ENCODE peak calls at places on chromosomes 2 and 18, in ten cellular contexts. R is brain microvascular endothelial cell, H is AG04450, F is A549, S is AG09319, M is GM06990, G is psoas muscle, P is Caco-2, D is H1, N is GM23338. Q is an unnamed sample.

GRCh38 chr2:241571821-241572620 is 13.5 kb downstream of the BOK start:
- DNase-seq in S (no peak), R (no peak), P (no peak), F (no peak), N (no peak), H (no peak), M (no peak), G (peak; percentile 31), D (no peak), Q (no peak)

GRCh38 chr2:69830045-69830905 is 815 bp downstream of the GMCL1 start:
- DNase-seq in F (peak; percentile 43), P (peak; percentile 55), S (no peak), R (peak; percentile 9), N (peak; percentile 66), G (peak; percentile 65), M (peak; percentile 67), H (no peak), D (peak; percentile 64), Q (peak; percentile 49)

GRCh38 chr2:162118166-162119031 is 33.6 kb downstream of the GCG start:
- DNase-seq in G (no peak), H (peak; percentile 13), S (peak; percentile 52), M (no peak), P (no peak), D (no peak), F (no peak), N (no peak), R (peak; percentile 32), Q (no peak)

GRCh38 chr2:62410015-62410453 is 96.0 kb downstream of the TMEM17 start:
- DNase-seq in M (no peak), D (no peak), G (no peak), R (no peak), F (no peak), S (no peak), N (peak; percentile 24), H (no peak), P (no peak), Q (no peak)

GRCh38 chr2:10289352-10289751 is 13.4 kb upstream of the HPCAL1 start:
- DNase-seq in F (no peak), S (no peak), N (no peak), R (no peak), H (no peak), D (no peak), G (no peak), M (no peak), P (no peak), Q (no peak)

GRCh38 chr2:171230176-171230575 is 69.5 kb upstream of the TLK1 start:
- DNase-seq in D (no peak), H (no peak), S (no peak), G (no peak), F (no peak), M (no peak), R (no peak), P (no peak), N (no peak), Q (no peak)

GRCh38 chr2:227377461-227378351 is 1.4 kb downstream of the TM4SF20 start:
- DNase-seq in M (no peak), P (no peak), S (no peak), D (no peak), F (peak; percentile 79), N (peak; percentile 18), R (no peak), G (no peak), H (no peak), Q (no peak)

GRCh38 chr2:44268259-44268649 is 7.0 kb upstream of the SLC3A1 start:
- DNase-seq in F (peak; percentile 68), S (no peak), D (no peak), P (no peak), M (no peak), H (no peak), G (no peak), R (peak; percentile 53), N (no peak), Q (no peak)

GRCh38 chr18:47175895-47176575 is at the start of gene IER3IP1:
- DNase-seq in D (peak; percentile 94), M (peak; percentile 90), H (peak; percentile 78), R (peak; percentile 92), P (peak; percentile 85), G (peak; percentile 96), S (peak; percentile 74), N (peak; percentile 94), F (peak; percentile 92), Q (peak; percentile 92)

GRCh38 chr2:152573168-152573567 is 144.1 kb downstream of the PRPF40A start:
- DNase-seq in G (no peak), S (no peak), R (peak; percentile 95), N (no peak), D (no peak), M (peak; percentile 72), P (no peak), H (no peak), F (peak; percentile 58), Q (no peak)

GRCh38 chr2:96464651-96465050 is 40.5 kb downstream of the NEURL3 start:
- DNase-seq in D (no peak), S (no peak), G (no peak), H (no peak), N (no peak), R (no peak), F (no peak), M (no peak), P (no peak), Q (no peak)

GRCh38 chr18:36158261-36158867 is 28.7 kb downstream of the ELP2 start:
- DNase-seq in M (no peak), P (no peak), F (no peak), H (peak; percentile 63), N (no peak), G (no peak), R (peak; percentile 69), D (no peak), S (peak; percentile 80), Q (no peak)

GRCh38 chr2:201344663-201345366 is 12.3 kb downstream of the FLACC1 start:
- DNase-seq in R (no peak), D (no peak), M (peak; percentile 26), G (no peak), P (no peak), F (peak; percentile 48), S (no peak), H (no peak), N (peak; percentile 63), Q (no peak)

GRCh38 chr2:128413014-128413717 is 94.5 kb upstream of the HS6ST1 start:
- DNase-seq in G (peak; percentile 14), R (no peak), N (no peak), M (no peak), F (no peak), P (no peak), H (no peak), S (no peak), D (peak; percentile 32), Q (no peak)

GRCh38 chr18:54769526-54770464 is 58.5 kb upstream of the RAB27B start:
- DNase-seq in S (no peak), N (no peak), F (no peak), P (no peak), M (no peak), H (no peak), D (no peak), G (no peak), R (peak; percentile 25), Q (no peak)

GRCh38 chr2:5474716-5475115 is 217.5 kb upstream of the SOX11 start:
- DNase-seq in R (no peak), P (peak; percentile 41), N (no peak), F (no peak), M (no peak), D (no peak), S (no peak), H (no peak), G (no peak), Q (no peak)

GRCh38 chr2:124540805-124541204 is 515.7 kb downstream of the CNTNAP5 start:
- DNase-seq in N (no peak), S (no peak), G (no peak), R (no peak), M (no peak), D (no peak), P (no peak), F (no peak), H (no peak), Q (no peak)

GRCh38 chr2:15893689-15894325 is 46.5 kb upstream of the MYCN start:
- DNase-seq in R (no peak), P (no peak), M (no peak), H (no peak), D (no peak), N (no peak), S (no peak), G (no peak), F (no peak), Q (no peak)
- TF ChIP-seq CTCF in R (no peak), P (no peak), M (no peak), H (no peak), D (no peak), N (no peak), S (no peak), G (no peak), F (no peak), Q (no peak)

GRCh38 chr2:26556309-26557243 is 78.7 kb upstream of the OTOF start:
- DNase-seq in D (no peak), H (no peak), P (peak; percentile 28), R (no peak), S (no peak), F (no peak), M (no peak), N (no peak), G (peak; percentile 12), Q (no peak)

GRCh38 chr2:26555246-26556133 is 77.6 kb upstream of the OTOF start:
- DNase-seq in F (peak; percentile 37), P (peak; percentile 38), M (no peak), S (no peak), D (no peak), R (no peak), H (no peak), G (peak; percentile 7), N (peak; percentile 44), Q (no peak)

GRCh38 chr2:26558271-26559043 is 80.5 kb upstream of the OTOF start:
- DNase-seq in P (peak; percentile 34), G (peak; percentile 49), M (no peak), S (no peak), N (no peak), D (no peak), H (no peak), F (no peak), R (no peak), Q (peak; percentile 34)

GRCh38 chr2:26559044-26559405 is 81.1 kb upstream of the OTOF start:
- DNase-seq in H (no peak), S (no peak), P (peak; percentile 19), N (no peak), F (no peak), R (no peak), G (peak; percentile 25), D (no peak), M (no peak), Q (no peak)

GRCh38 chr2:26557244-26557925 is 79.5 kb upstream of the OTOF start:
- DNase-seq in H (no peak), P (peak; percentile 25), N (no peak), S (no peak), G (peak; percentile 24), F (no peak), R (no peak), D (no peak), M (no peak), Q (no peak)
- TF ChIP-seq CTCF in H (no peak), P (no peak), N (no peak), S (no peak), G (no peak), F (no peak), R (no peak), D (no peak), M (no peak), Q (no peak)

GRCh38 chr2:150485871-150486538 is 1.5 kb downstream of the RND3 start:
- DNase-seq in S (no peak), D (peak; percentile 75), R (no peak), P (peak; percentile 76), N (peak; percentile 76), H (no peak), M (peak; percentile 25), G (peak; percentile 83), F (peak; percentile 71), Q (peak; percentile 72)
- TF ChIP-seq CTCF in S (no peak), D (no peak), R (no peak), P (no peak), N (no peak), H (no peak), M (no peak), G (peak; percentile 7), F (no peak), Q (no peak)

GRCh38 chr2:30447149-30448045 is at the start of gene LCLAT1:
- DNase-seq in P (peak; percentile 80), F (peak; percentile 87), S (no peak), M (peak; percentile 90), R (peak; percentile 57), G (peak; percentile 90), N (peak; percentile 79), H (no peak), D (peak; percentile 90), Q (peak; percentile 79)
- TF ChIP-seq CTCF in P (no peak), F (no peak), S (no peak), M (peak; percentile 14), R (peak; percentile 15), G (no peak), N (peak; percentile 14), H (peak; percentile 18), D (peak; percentile 15), Q (no peak)